ENCODE peak calls at places on chromosomes 12 and 14, in ten cellular contexts. One of them, this sample, is unnamed.

GRCh38 chr12:2154050-2154449 is 101.3 kb downstream of the CACNA1C start:
- DNase-seq in SJSA1: peak
- DNase-seq in activated naive CD8-positive, alpha-beta T cell treated with anti-CD3 and anti-CD28 coated beads for 36 hours: no peak
- DNase-seq in AG09309: no peak
- DNase-seq in GM12878: no peak
- DNase-seq in stimulated activated CD4-positive, alpha-beta T cell treated with anti-CD3 and anti-CD28 coated beads, TNF-alpha, amount 100 ng/mL, for 1 hour: no peak
- DNase-seq in heart left ventricle: no peak
- DNase-seq in stimulated activated CD8-positive, alpha-beta memory T cell treated with anti-CD3 and anti-CD28 coated beads, Interleukin-7, amount 100 ng/mL, for 4 hours: no peak
- DNase-seq in astrocyte of the cerebellum: peak
- DNase-seq in A172: no peak
- DNase-seq in this sample: no peak

GRCh38 chr12:103771466-103771865 is 69.6 kb downstream of the NT5DC3 start:
- DNase-seq in activated naive CD8-positive, alpha-beta T cell treated with anti-CD3 and anti-CD28 coated beads for 36 hours: no peak
- DNase-seq in stimulated activated CD4-positive, alpha-beta T cell treated with anti-CD3 and anti-CD28 coated beads, TNF-alpha, amount 100 ng/mL, for 1 hour: no peak
- DNase-seq in stimulated activated CD8-positive, alpha-beta memory T cell treated with anti-CD3 and anti-CD28 coated beads, Interleukin-7, amount 100 ng/mL, for 4 hours: no peak
- DNase-seq in SJSA1: peak
- DNase-seq in heart left ventricle: no peak
- DNase-seq in astrocyte of the cerebellum: peak
- DNase-seq in A172: peak
- DNase-seq in AG09309: no peak
- DNase-seq in GM12878: no peak
- DNase-seq in this sample: no peak

GRCh38 chr12:24078318-24078765 is 128.9 kb upstream of the SOX5 start:
- DNase-seq in heart left ventricle: no peak
- DNase-seq in GM12878: no peak
- DNase-seq in stimulated activated CD4-positive, alpha-beta T cell treated with anti-CD3 and anti-CD28 coated beads, TNF-alpha, amount 100 ng/mL, for 1 hour: no peak
- DNase-seq in AG09309: no peak
- DNase-seq in activated naive CD8-positive, alpha-beta T cell treated with anti-CD3 and anti-CD28 coated beads for 36 hours: no peak
- DNase-seq in astrocyte of the cerebellum: no peak
- DNase-seq in A172: no peak
- DNase-seq in SJSA1: no peak
- DNase-seq in stimulated activated CD8-positive, alpha-beta memory T cell treated with anti-CD3 and anti-CD28 coated beads, Interleukin-7, amount 100 ng/mL, for 4 hours: no peak
- DNase-seq in this sample: no peak

GRCh38 chr14:104150201-104151027 is 12.0 kb downstream of the KIF26A start:
- DNase-seq in stimulated activated CD8-positive, alpha-beta memory T cell treated with anti-CD3 and anti-CD28 coated beads, Interleukin-7, amount 100 ng/mL, for 4 hours: no peak
- DNase-seq in stimulated activated CD4-positive, alpha-beta T cell treated with anti-CD3 and anti-CD28 coated beads, TNF-alpha, amount 100 ng/mL, for 1 hour: no peak
- DNase-seq in SJSA1: no peak
- DNase-seq in GM12878: no peak
- DNase-seq in astrocyte of the cerebellum: peak
- DNase-seq in A172: peak
- DNase-seq in AG09309: no peak
- DNase-seq in heart left ventricle: no peak
- DNase-seq in activated naive CD8-positive, alpha-beta T cell treated with anti-CD3 and anti-CD28 coated beads for 36 hours: no peak
- DNase-seq in this sample: peak

GRCh38 chr12:2376855-2377657 is 324.3 kb downstream of the CACNA1C start:
- DNase-seq in SJSA1: no peak
- DNase-seq in activated naive CD8-positive, alpha-beta T cell treated with anti-CD3 and anti-CD28 coated beads for 36 hours: no peak
- DNase-seq in stimulated activated CD8-positive, alpha-beta memory T cell treated with anti-CD3 and anti-CD28 coated beads, Interleukin-7, amount 100 ng/mL, for 4 hours: no peak
- DNase-seq in astrocyte of the cerebellum: no peak
- DNase-seq in AG09309: no peak
- DNase-seq in stimulated activated CD4-positive, alpha-beta T cell treated with anti-CD3 and anti-CD28 coated beads, TNF-alpha, amount 100 ng/mL, for 1 hour: no peak
- DNase-seq in A172: no peak
- DNase-seq in GM12878: no peak
- DNase-seq in heart left ventricle: no peak
- DNase-seq in this sample: no peak

GRCh38 chr14:77302926-77303325 is 17.8 kb downstream of the POMT2 start:
- DNase-seq in stimulated activated CD4-positive, alpha-beta T cell treated with anti-CD3 and anti-CD28 coated beads, TNF-alpha, amount 100 ng/mL, for 1 hour: peak
- DNase-seq in AG09309: no peak
- DNase-seq in activated naive CD8-positive, alpha-beta T cell treated with anti-CD3 and anti-CD28 coated beads for 36 hours: peak
- DNase-seq in GM12878: no peak
- DNase-seq in SJSA1: peak
- DNase-seq in A172: peak
- DNase-seq in stimulated activated CD8-positive, alpha-beta memory T cell treated with anti-CD3 and anti-CD28 coated beads, Interleukin-7, amount 100 ng/mL, for 4 hours: no peak
- DNase-seq in heart left ventricle: no peak
- DNase-seq in astrocyte of the cerebellum: no peak
- DNase-seq in this sample: no peak

GRCh38 chr14:102848830-102849521 is 71.7 kb downstream of the TRAF3 start:
- DNase-seq in GM12878: no peak
- DNase-seq in heart left ventricle: peak
- DNase-seq in stimulated activated CD8-positive, alpha-beta memory T cell treated with anti-CD3 and anti-CD28 coated beads, Interleukin-7, amount 100 ng/mL, for 4 hours: no peak
- DNase-seq in SJSA1: no peak
- DNase-seq in AG09309: no peak
- DNase-seq in A172: no peak
- DNase-seq in stimulated activated CD4-positive, alpha-beta T cell treated with anti-CD3 and anti-CD28 coated beads, TNF-alpha, amount 100 ng/mL, for 1 hour: no peak
- DNase-seq in activated naive CD8-positive, alpha-beta T cell treated with anti-CD3 and anti-CD28 coated beads for 36 hours: no peak
- DNase-seq in astrocyte of the cerebellum: no peak
- DNase-seq in this sample: no peak

GRCh38 chr12:131695968-131696367 is 14.9 kb upstream of the SFSWAP start:
- DNase-seq in activated naive CD8-positive, alpha-beta T cell treated with anti-CD3 and anti-CD28 coated beads for 36 hours: no peak
- DNase-seq in AG09309: no peak
- DNase-seq in A172: no peak
- DNase-seq in GM12878: no peak
- DNase-seq in astrocyte of the cerebellum: no peak
- DNase-seq in stimulated activated CD4-positive, alpha-beta T cell treated with anti-CD3 and anti-CD28 coated beads, TNF-alpha, amount 100 ng/mL, for 1 hour: no peak
- DNase-seq in heart left ventricle: no peak
- DNase-seq in SJSA1: no peak
- DNase-seq in stimulated activated CD8-positive, alpha-beta memory T cell treated with anti-CD3 and anti-CD28 coated beads, Interleukin-7, amount 100 ng/mL, for 4 hours: no peak
- DNase-seq in this sample: no peak

GRCh38 chr12:104360988-104361707 is 57.6 kb downstream of the EID3 start:
- DNase-seq in activated naive CD8-positive, alpha-beta T cell treated with anti-CD3 and anti-CD28 coated beads for 36 hours: no peak
- DNase-seq in A172: peak
- DNase-seq in GM12878: no peak
- DNase-seq in SJSA1: peak
- DNase-seq in astrocyte of the cerebellum: no peak
- DNase-seq in AG09309: no peak
- DNase-seq in stimulated activated CD8-positive, alpha-beta memory T cell treated with anti-CD3 and anti-CD28 coated beads, Interleukin-7, amount 100 ng/mL, for 4 hours: no peak
- DNase-seq in stimulated activated CD4-positive, alpha-beta T cell treated with anti-CD3 and anti-CD28 coated beads, TNF-alpha, amount 100 ng/mL, for 1 hour: no peak
- DNase-seq in heart left ventricle: no peak
- DNase-seq in this sample: no peak

GRCh38 chr14:90509403-90509802 is 112.6 kb downstream of the CALM1 start:
- DNase-seq in activated naive CD8-positive, alpha-beta T cell treated with anti-CD3 and anti-CD28 coated beads for 36 hours: no peak
- DNase-seq in heart left ventricle: no peak
- DNase-seq in GM12878: no peak
- DNase-seq in stimulated activated CD4-positive, alpha-beta T cell treated with anti-CD3 and anti-CD28 coated beads, TNF-alpha, amount 100 ng/mL, for 1 hour: no peak
- DNase-seq in stimulated activated CD8-positive, alpha-beta memory T cell treated with anti-CD3 and anti-CD28 coated beads, Interleukin-7, amount 100 ng/mL, for 4 hours: no peak
- DNase-seq in SJSA1: no peak
- DNase-seq in A172: no peak
- DNase-seq in AG09309: no peak
- DNase-seq in astrocyte of the cerebellum: no peak
- DNase-seq in this sample: no peak

GRCh38 chr12:94637714-94638113 is 12.6 kb downstream of the TMCC3 start:
- DNase-seq in GM12878: no peak
- DNase-seq in AG09309: no peak
- DNase-seq in heart left ventricle: no peak
- DNase-seq in SJSA1: no peak
- DNase-seq in activated naive CD8-positive, alpha-beta T cell treated with anti-CD3 and anti-CD28 coated beads for 36 hours: no peak
- DNase-seq in stimulated activated CD8-positive, alpha-beta memory T cell treated with anti-CD3 and anti-CD28 coated beads, Interleukin-7, amount 100 ng/mL, for 4 hours: no peak
- DNase-seq in A172: no peak
- DNase-seq in stimulated activated CD4-positive, alpha-beta T cell treated with anti-CD3 and anti-CD28 coated beads, TNF-alpha, amount 100 ng/mL, for 1 hour: no peak
- DNase-seq in astrocyte of the cerebellum: no peak
- DNase-seq in this sample: no peak

GRCh38 chr14:50835280-50835679 is 4.3 kb upstream of the NIN start:
- DNase-seq in A172: no peak
- DNase-seq in GM12878: peak
- DNase-seq in heart left ventricle: no peak
- DNase-seq in astrocyte of the cerebellum: no peak
- DNase-seq in stimulated activated CD8-positive, alpha-beta memory T cell treated with anti-CD3 and anti-CD28 coated beads, Interleukin-7, amount 100 ng/mL, for 4 hours: no peak
- DNase-seq in activated naive CD8-positive, alpha-beta T cell treated with anti-CD3 and anti-CD28 coated beads for 36 hours: no peak
- DNase-seq in SJSA1: no peak
- DNase-seq in stimulated activated CD4-positive, alpha-beta T cell treated with anti-CD3 and anti-CD28 coated beads, TNF-alpha, amount 100 ng/mL, for 1 hour: no peak
- DNase-seq in AG09309: no peak
- DNase-seq in this sample: no peak

GRCh38 chr12:29216797-29217583 is 67.9 kb downstream of the FAR2 start:
- DNase-seq in GM12878: no peak
- DNase-seq in SJSA1: no peak
- DNase-seq in stimulated activated CD8-positive, alpha-beta memory T cell treated with anti-CD3 and anti-CD28 coated beads, Interleukin-7, amount 100 ng/mL, for 4 hours: no peak
- DNase-seq in heart left ventricle: no peak
- DNase-seq in activated naive CD8-positive, alpha-beta T cell treated with anti-CD3 and anti-CD28 coated beads for 36 hours: no peak
- DNase-seq in A172: no peak
- DNase-seq in astrocyte of the cerebellum: no peak
- DNase-seq in stimulated activated CD4-positive, alpha-beta T cell treated with anti-CD3 and anti-CD28 coated beads, TNF-alpha, amount 100 ng/mL, for 1 hour: no peak
- DNase-seq in AG09309: peak
- DNase-seq in this sample: no peak

GRCh38 chr14:94113490-94113889 is 3.0 kb downstream of the IFI27 start:
- DNase-seq in stimulated activated CD8-positive, alpha-beta memory T cell treated with anti-CD3 and anti-CD28 coated beads, Interleukin-7, amount 100 ng/mL, for 4 hours: no peak
- DNase-seq in SJSA1: no peak
- DNase-seq in stimulated activated CD4-positive, alpha-beta T cell treated with anti-CD3 and anti-CD28 coated beads, TNF-alpha, amount 100 ng/mL, for 1 hour: no peak
- DNase-seq in AG09309: no peak
- DNase-seq in activated naive CD8-positive, alpha-beta T cell treated with anti-CD3 and anti-CD28 coated beads for 36 hours: no peak
- DNase-seq in heart left ventricle: peak
- DNase-seq in GM12878: no peak
- DNase-seq in A172: no peak
- DNase-seq in astrocyte of the cerebellum: no peak
- DNase-seq in this sample: no peak

This sample was measured in BJ.